ENCODE peak calls at places on chromosome 3, in four cellular contexts. One of them, this sample, is unnamed.
A peak's percentile ranks its signal among the peaks of the same experiment; 100 is the strongest.

GRCh38 chr3:146503459-146504202 is 34.3 kb upstream of the PLSCR2 start:
- DNase-seq in LoVo: peak; percentile 72
- DNase-seq in NCI-H2171: no peak
- DNase-seq in Karpas-422: peak; percentile 63
- DNase-seq in this sample: peak; percentile 86

GRCh38 chr3:129794319-129795201 is 99.0 kb downstream of the TMCC1 start:
- DNase-seq in LoVo: peak; percentile 95
- DNase-seq in NCI-H2171: peak; percentile 86
- DNase-seq in Karpas-422: peak; percentile 68
- DNase-seq in this sample: peak; percentile 84

GRCh38 chr3:191356586-191357439 is 26.5 kb upstream of the UTS2B start:
- DNase-seq in LoVo: no peak
- DNase-seq in NCI-H2171: no peak
- DNase-seq in Karpas-422: no peak
- DNase-seq in this sample: peak; percentile 76

GRCh38 chr3:135944831-135945230 is 20.7 kb upstream of the PPP2R3A start:
- DNase-seq in LoVo: no peak
- DNase-seq in NCI-H2171: peak; percentile 64
- DNase-seq in Karpas-422: no peak
- DNase-seq in this sample: no peak

GRCh38 chr3:123336001-123336400 is 112.9 kb downstream of the ADCY5 start:
- DNase-seq in LoVo: no peak
- DNase-seq in NCI-H2171: no peak
- DNase-seq in Karpas-422: no peak
- DNase-seq in this sample: no peak

GRCh38 chr3:129059311-129059975 is 1.1 kb upstream of the GP9 start:
- DNase-seq in LoVo: no peak
- DNase-seq in NCI-H2171: no peak
- DNase-seq in Karpas-422: no peak
- DNase-seq in this sample: no peak

GRCh38 chr3:119145500-119146167 is at the start of gene TEX55:
- DNase-seq in LoVo: peak; percentile 9
- DNase-seq in NCI-H2171: peak; percentile 16
- DNase-seq in Karpas-422: peak; percentile 54
- DNase-seq in this sample: peak; percentile 62

GRCh38 chr3:158167737-158168469 is 58.0 kb downstream of the RSRC1 start:
- DNase-seq in LoVo: peak; percentile 91
- DNase-seq in NCI-H2171: no peak
- DNase-seq in Karpas-422: no peak
- DNase-seq in this sample: peak; percentile 96

GRCh38 chr3:57701781-57702180 is 8.9 kb upstream of the DENND6A start:
- DNase-seq in LoVo: no peak
- DNase-seq in NCI-H2171: no peak
- DNase-seq in Karpas-422: no peak
- DNase-seq in this sample: no peak

GRCh38 chr3:31567036-31567435 is 34.3 kb downstream of the STT3B start:
- DNase-seq in LoVo: peak; percentile 14
- DNase-seq in NCI-H2171: no peak
- DNase-seq in Karpas-422: peak; percentile 78
- DNase-seq in this sample: no peak

GRCh38 chr3:120524171-120524923 is 71.8 kb upstream of the NDUFB4 start:
- DNase-seq in LoVo: no peak
- DNase-seq in NCI-H2171: no peak
- DNase-seq in Karpas-422: no peak
- DNase-seq in this sample: peak; percentile 56

GRCh38 chr3:170320471-170321121 is 36.9 kb upstream of the SKIL start:
- DNase-seq in LoVo: no peak
- DNase-seq in NCI-H2171: no peak
- DNase-seq in Karpas-422: no peak
- DNase-seq in this sample: no peak

GRCh38 chr3:119600732-119601131 is 3.0 kb downstream of the PLA1A start:
- DNase-seq in LoVo: no peak
- DNase-seq in NCI-H2171: no peak
- DNase-seq in Karpas-422: peak; percentile 74
- DNase-seq in this sample: peak; percentile 6

GRCh38 chr3:175430975-175431374 is 571.8 kb downstream of the NAALADL2 start:
- DNase-seq in LoVo: no peak
- DNase-seq in NCI-H2171: no peak
- DNase-seq in Karpas-422: no peak
- DNase-seq in this sample: no peak

GRCh38 chr3:121624147-121624852 is 31.1 kb downstream of the FBXO40 start:
- DNase-seq in LoVo: no peak
- DNase-seq in NCI-H2171: no peak
- DNase-seq in Karpas-422: no peak
- DNase-seq in this sample: no peak

GRCh38 chr3:10950476-10951294 is 41.9 kb upstream of the SLC6A1 start:
- DNase-seq in LoVo: peak; percentile 26
- DNase-seq in NCI-H2171: no peak
- DNase-seq in Karpas-422: peak; percentile 67
- DNase-seq in this sample: peak; percentile 50

GRCh38 chr3:141913150-141913811 is 36.8 kb downstream of the ATP1B3 start:
- DNase-seq in LoVo: peak; percentile 47
- DNase-seq in NCI-H2171: peak; percentile 17
- DNase-seq in Karpas-422: peak; percentile 85
- DNase-seq in this sample: peak; percentile 74

GRCh38 chr3:123068227-123069020 is 1.6 kb downstream of the PDIA5 start:
- DNase-seq in LoVo: peak; percentile 16
- DNase-seq in NCI-H2171: no peak
- DNase-seq in Karpas-422: no peak
- DNase-seq in this sample: no peak

GRCh38 chr3:35549690-35550089 is 89.6 kb upstream of the ARPP21 start:
- DNase-seq in LoVo: no peak
- DNase-seq in NCI-H2171: no peak
- DNase-seq in Karpas-422: no peak
- DNase-seq in this sample: no peak

GRCh38 chr3:149199474-149199873 is 22.2 kb downstream of the CP start:
- DNase-seq in LoVo: no peak
- DNase-seq in NCI-H2171: peak; percentile 34
- DNase-seq in Karpas-422: peak; percentile 38
- DNase-seq in this sample: no peak